ENCODE peak calls at places on chromosomes 7 and 10, in eight cellular contexts. N is upper lobe of right lung, C is H7, F is psoas muscle, W is frontal cortex, D is small intestine, H is foreskin fibroblast, Q is amygdala. O is an unnamed sample.

GRCh38 chr10:115918812-115919211 is 354.2 kb downstream of the GFRA1 start:
- DNase-seq in N (no peak), C (no peak), F (no peak), W (no peak), D (no peak), H (peak), Q (no peak), O (no peak)

GRCh38 chr10:87684001-87684628 is 24.4 kb downstream of the PAPSS2 start:
- DNase-seq in N (no peak), C (no peak), F (no peak), W (no peak), D (no peak), H (no peak), Q (no peak), O (no peak)

GRCh38 chr10:121956111-121957061 is 18.6 kb downstream of the NSMCE4A start:
- DNase-seq in N (no peak), C (no peak), F (no peak), W (no peak), D (no peak), H (peak), Q (no peak), O (no peak)

GRCh38 chr10:794382-794956 is 105.0 kb upstream of the DIP2C start:
- DNase-seq in N (no peak), C (peak), F (no peak), W (no peak), D (peak), H (peak), Q (no peak), O (no peak)

GRCh38 chr7:158365332-158365731 is 222.3 kb downstream of the PTPRN2 start:
- DNase-seq in N (peak), C (no peak), F (no peak), W (no peak), D (no peak), H (no peak), Q (no peak), O (no peak)

GRCh38 chr7:110386914-110387313 is 704.0 kb upstream of the LRRN3 start:
- DNase-seq in N (no peak), C (no peak), F (no peak), W (no peak), D (no peak), H (peak), Q (no peak), O (no peak)

GRCh38 chr7:151895695-151896485 is 19.0 kb upstream of the PRKAG2 start:
- DNase-seq in N (no peak), C (peak), F (no peak), W (no peak), D (peak), H (no peak), Q (no peak), O (no peak)

GRCh38 chr10:12228851-12229250 is 32.9 kb downstream of the CDC123 start:
- DNase-seq in N (no peak), C (no peak), F (no peak), W (no peak), D (no peak), H (no peak), Q (no peak), O (no peak)

GRCh38 chr7:152675761-152676636 is at the start of gene XRCC2:
- DNase-seq in N (peak), C (peak), F (peak), W (peak), D (peak), H (peak), Q (peak), O (peak)

GRCh38 chr10:63005246-63005645 is 127.9 kb upstream of the NRBF2 start:
- DNase-seq in N (no peak), C (no peak), F (no peak), W (no peak), D (no peak), H (peak), Q (no peak), O (no peak)

O was measured in Right ventricle myocardium inferior.